ENCODE peak calls at places on chromosomes 3 and 15, in five cellular contexts. K is GM12878, Y is HepG2, L is K562, E is H1. T is an unnamed sample.

GRCh38 chr3:171415070-171415469 is 45.1 kb downstream of the TNIK start:
- DNase-seq in Y (no peak), K (no peak), E (no peak), L (no peak), T (no peak)

GRCh38 chr15:28890711-28891495 is 5.1 kb downstream of the APBA2 start:
- DNase-seq in L (no peak), Y (no peak), E (no peak), K (no peak), T (no peak)

GRCh38 chr15:91967935-91968605 is 114.6 kb downstream of the SLCO3A1 start:
- DNase-seq in Y (no peak), L (no peak), E (no peak), K (no peak), T (no peak)

GRCh38 chr15:32786906-32787305 is 69.1 kb downstream of the GREM1 start:
- DNase-seq in Y (no peak), K (no peak), L (no peak), E (no peak), T (no peak)

GRCh38 chr15:70480196-70480856 is 283.0 kb downstream of the UACA start:
- DNase-seq in E (no peak), Y (no peak), L (no peak), K (no peak), T (no peak)

GRCh38 chr3:851098-851790 is 241.6 kb upstream of the CNTN6 start:
- DNase-seq in Y (no peak), K (no peak), L (no peak), E (peak), T (no peak)

GRCh38 chr3:59235221-59236012 is 185.6 kb upstream of the CFAP20DC start:
- DNase-seq in K (peak), Y (no peak), L (no peak), E (no peak), T (no peak)

GRCh38 chr15:54619180-54619579 is 577.6 kb downstream of the RSL24D1 start:
- DNase-seq in L (no peak), Y (peak), E (no peak), K (no peak), T (no peak)

GRCh38 chr15:94265009-94265408 is 33.6 kb downstream of the MCTP2 start:
- DNase-seq in K (no peak), Y (no peak), L (no peak), E (no peak), T (no peak)

GRCh38 chr3:74409066-74409465 is 205.4 kb downstream of the CNTN3 start:
- DNase-seq in L (no peak), Y (no peak), E (no peak), K (no peak), T (no peak)

GRCh38 chr3:38655708-38656300 is 6.3 kb upstream of the SCN5A start:
- DNase-seq in Y (peak), E (no peak), K (no peak), L (peak), T (peak)

GRCh38 chr3:16467368-16467767 is 46.1 kb downstream of the RFTN1 start:
- DNase-seq in E (no peak), K (peak), Y (no peak), L (no peak), T (no peak)

GRCh38 chr3:42190701-42191442 is 75.1 kb downstream of the CCK start:
- DNase-seq in Y (peak), L (peak), E (peak), K (no peak), T (peak)

GRCh38 chr15:30962079-30962478 is 29.3 kb downstream of the MTMR10 start:
- DNase-seq in K (no peak), E (no peak), L (no peak), Y (no peak), T (no peak)

GRCh38 chr15:70722266-70723123 is 40.9 kb downstream of the UACA start:
- DNase-seq in L (peak), Y (peak), E (no peak), K (no peak), T (peak)

GRCh38 chr15:68802373-68802772 is 18.3 kb downstream of the ANP32A start:
- DNase-seq in Y (no peak), L (no peak), E (no peak), K (no peak), T (no peak)

DNA sequence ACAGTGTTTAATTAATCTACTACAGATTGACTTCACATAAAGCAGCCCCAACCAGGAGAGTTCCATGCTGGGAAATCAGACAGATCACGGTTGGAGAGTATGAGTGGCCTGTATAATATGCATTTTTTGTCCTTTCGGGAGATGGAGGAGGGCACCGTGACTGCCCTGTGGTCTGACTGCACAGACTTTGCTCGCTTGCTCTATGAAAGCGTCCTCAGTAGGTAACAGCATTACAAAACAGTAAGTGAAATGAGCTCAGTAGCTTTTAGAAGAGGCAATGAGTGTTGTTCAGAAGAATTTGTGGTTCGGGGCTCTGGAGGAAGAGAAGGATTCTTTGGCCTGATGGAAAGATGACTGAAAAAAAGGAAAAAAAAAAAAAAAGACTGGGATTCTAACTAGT is 34.1 kb upstream of the SKIL start:
- DNase-seq in Y (peak), K (no peak), E (peak), L (no peak), T (no peak)
- H3K4me2 ChIP-seq in Y (peak), K (no peak), E (peak), L (no peak), T (no peak)

GRCh38 chr3:150372320-150373118 is 35.6 kb upstream of the TSC22D2 start:
- DNase-seq in L (no peak), K (no peak), E (no peak), Y (peak), T (no peak)
- H3K9ac ChIP-seq in L (no peak), K (no peak), E (no peak), Y (no peak), T (no peak)

GRCh38 chr3:101643009-101643844 is 33.7 kb downstream of the ZBTB11 start:
- DNase-seq in L (no peak), E (no peak), K (no peak), Y (no peak), T (no peak)

GRCh38 chr3:101646726-101647125 is 30.2 kb downstream of the ZBTB11 start:
- DNase-seq in Y (no peak), K (no peak), L (no peak), E (no peak), T (no peak)

GRCh38 chr3:101642441-101642840 is 34.5 kb downstream of the ZBTB11 start:
- DNase-seq in E (no peak), K (no peak), Y (no peak), L (no peak), T (no peak)

GRCh38 chr3:101640256-101640655 is 36.7 kb downstream of the ZBTB11 start:
- DNase-seq in L (no peak), Y (no peak), K (no peak), E (no peak), T (no peak)

DNA sequence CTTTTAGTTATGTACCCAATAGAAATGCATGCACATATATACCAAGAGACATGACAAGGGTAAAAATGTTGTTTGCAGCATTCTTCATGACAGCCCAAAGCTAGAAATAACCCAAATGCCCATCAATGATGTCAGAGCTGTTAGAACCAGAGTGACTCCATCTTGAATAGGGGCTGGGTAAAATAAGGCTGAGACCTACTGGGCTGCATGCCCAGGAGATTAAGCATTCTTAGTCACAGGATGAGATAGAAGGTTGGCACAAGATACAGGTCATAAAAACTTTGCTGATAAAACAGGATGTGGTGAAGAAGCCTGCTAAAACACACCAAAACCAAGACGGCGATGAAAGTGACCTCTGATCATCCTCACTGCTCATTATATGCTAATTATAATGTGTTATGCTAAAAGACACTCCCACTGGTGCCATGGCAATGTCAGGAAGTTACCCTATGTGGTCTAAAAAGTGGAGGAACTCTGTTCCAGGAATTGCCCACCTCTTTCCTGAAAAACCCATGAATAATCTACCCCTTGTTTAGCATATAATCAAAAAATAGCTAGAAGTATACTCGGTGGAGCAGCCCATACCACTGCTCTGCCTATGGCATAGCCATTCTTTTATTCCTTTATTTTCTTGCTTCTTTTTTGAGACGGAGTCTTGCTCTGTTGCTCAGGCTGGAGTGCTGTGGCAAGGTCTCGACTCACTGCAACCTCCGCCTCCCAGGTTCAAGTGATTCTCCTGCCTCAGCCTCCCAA is 32.9 kb downstream of the ZBTB11 start:
- DNase-seq in L (no peak), Y (no peak), K (no peak), E (no peak), T (peak)
- TF ChIP-seq ATF3 in L (no peak), Y (no peak), K (no peak), E (no peak), T (no peak)

GRCh38 chr3:39919281-39919680 is 109.9 kb downstream of the MYRIP start:
- DNase-seq in Y (no peak), E (no peak), L (no peak), K (no peak), T (no peak)
- H3K4me2 ChIP-seq in Y (no peak), E (no peak), L (no peak), K (no peak), T (no peak)

GRCh38 chr15:89192771-89193170 is 28.6 kb downstream of the RLBP1 start:
- DNase-seq in K (no peak), Y (no peak), E (no peak), L (no peak), T (no peak)
- H3K9ac ChIP-seq in K (no peak), Y (no peak), E (no peak), L (no peak), T (no peak)

T was measured in HCT116.